ENCODE peak calls at places on chromosome 22, in six cellular contexts. B is K562, N is HepG2, G is GM12892, R is SK-N-SH, A is GM12878. C is an unnamed sample.
A peak's percentile ranks its signal among the peaks of the same experiment; 100 is the strongest.

GRCh38 chr22:44992166-44992565 is 17.6 kb downstream of the PHF21B start:
- DNase-seq in B (no peak), N (no peak), G (no peak), R (no peak), A (no peak), C (no peak)

GRCh38 chr22:47325249-47325648 is 562.8 kb downstream of the TBC1D22A start:
- DNase-seq in B (no peak), N (no peak), G (no peak), R (no peak), A (no peak), C (no peak)

GRCh38 chr22:47575291-47575690 is 812.8 kb downstream of the TBC1D22A start:
- DNase-seq in B (no peak), N (no peak), G (no peak), R (no peak), A (no peak), C (no peak)

GRCh38 chr22:46150615-46151423 is 493 bp downstream of the PPARA start:
- DNase-seq in B (peak; percentile 88), N (no peak), G (peak; percentile 63), R (peak; percentile 97), A (no peak), C (peak; percentile 74)

GRCh38 chr22:29292379-29292778 is 14.1 kb upstream of the GAS2L1 start:
- DNase-seq in B (no peak), N (no peak), G (no peak), R (no peak), A (no peak), C (no peak)

GRCh38 chr22:30250713-30251267 is 4.2 kb upstream of the LIF start:
- DNase-seq in B (no peak), N (no peak), G (no peak), R (peak; percentile 55), A (no peak), C (no peak)

GRCh38 chr22:46612904-46613605 is 7.1 kb upstream of the GRAMD4 start:
- DNase-seq in B (no peak), N (peak; percentile 35), G (no peak), R (peak; percentile 90), A (no peak), C (no peak)

GRCh38 chr22:48337957-48338792 is 1489.5 kb downstream of the BRD1 start:
- DNase-seq in B (no peak), N (no peak), G (no peak), R (no peak), A (no peak), C (no peak)

GRCh38 chr22:29030016-29030617 is 31.5 kb downstream of the C22orf31 start:
- DNase-seq in B (no peak), N (peak; percentile 72), G (no peak), R (no peak), A (no peak), C (no peak)

GRCh38 chr22:35053060-35053835 is 12.7 kb upstream of the ISX start:
- DNase-seq in B (no peak), N (no peak), G (no peak), R (no peak), A (no peak), C (no peak)

GRCh38 chr22:22463855-22464540 is 44.5 kb downstream of the ZNF280B start:
- DNase-seq in B (peak; percentile 99), N (peak; percentile 62), G (no peak), R (peak; percentile 67), A (no peak), C (peak; percentile 29)

GRCh38 chr22:33908201-33909074 is 11.8 kb downstream of the LARGE1 start:
- DNase-seq in B (no peak), N (no peak), G (no peak), R (no peak), A (no peak), C (no peak)

GRCh38 chr22:21834869-21835268 is 32.6 kb downstream of the MAPK1 start:
- DNase-seq in B (no peak), N (no peak), G (no peak), R (no peak), A (peak; percentile 23), C (no peak)

GRCh38 chr22:46908641-46909107 is 146.2 kb downstream of the TBC1D22A start:
- DNase-seq in B (no peak), N (no peak), G (no peak), R (no peak), A (no peak), C (no peak)

DNA sequence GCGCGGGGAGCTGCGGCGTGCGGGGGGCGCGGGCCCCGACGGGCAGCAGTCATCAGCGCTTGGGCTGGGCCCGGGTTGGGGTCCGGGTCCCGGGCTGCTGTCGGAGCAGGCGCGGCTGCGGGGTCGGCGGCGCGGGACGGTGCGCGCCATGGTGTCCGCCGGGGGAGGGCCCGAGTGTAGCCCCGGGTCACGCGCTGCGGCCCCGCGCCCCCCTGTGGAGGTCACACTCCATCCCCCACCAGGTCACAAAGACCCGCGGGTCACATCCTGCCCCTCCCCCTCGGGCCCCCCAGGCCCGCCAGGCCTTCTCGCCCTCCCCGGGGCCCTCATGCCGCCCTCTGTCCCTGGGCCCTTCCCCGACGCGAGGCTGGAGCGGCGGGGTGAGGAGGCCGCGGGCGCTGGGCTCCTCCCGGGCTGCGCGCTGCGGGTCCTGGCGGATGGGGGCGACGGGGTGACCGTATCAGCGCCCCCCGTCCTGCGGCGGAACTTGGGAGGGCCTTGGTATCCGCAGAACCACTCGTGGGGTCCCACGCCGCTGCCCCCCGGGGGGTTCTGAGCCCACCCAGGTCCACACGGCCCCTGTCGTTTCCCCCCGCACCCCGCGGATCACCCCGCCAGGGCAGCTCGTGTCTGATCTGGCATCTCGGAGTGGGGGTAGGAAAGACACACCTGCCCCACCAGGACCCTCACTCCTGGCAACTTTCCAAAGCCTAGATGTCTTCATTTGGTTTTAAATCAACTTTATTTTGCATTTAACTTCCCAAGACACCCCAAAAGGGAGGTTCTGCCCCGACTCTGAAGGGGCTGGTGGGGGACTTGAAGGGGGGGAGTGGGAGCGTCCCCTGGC is 463 bp upstream of the TTLL8 start:
- DNase-seq in B (no peak), N (no peak), G (no peak), R (peak; percentile 68), A (no peak), C (no peak)
- TF ChIP-seq TAF1 in B (no peak), N (no peak), G (no peak), R (no peak), A (no peak), C (no peak)

GRCh38 chr22:41074466-41074865 is 17.9 kb upstream of the EP300 start:
- DNase-seq in B (no peak), N (no peak), G (no peak), R (no peak), A (no peak), C (no peak)
- TF ChIP-seq POLR2AphosphoS5 in B (no peak), N (no peak), G (no peak), R (no peak), A (no peak), C (no peak)

GRCh38 chr22:37012956-37013355 is 6.3 kb downstream of the TST start:
- DNase-seq in B (no peak), N (no peak), G (no peak), R (no peak), A (no peak), C (no peak)
- TF ChIP-seq TAF1 in B (no peak), N (no peak), G (no peak), R (no peak), A (no peak), C (no peak)

DNA sequence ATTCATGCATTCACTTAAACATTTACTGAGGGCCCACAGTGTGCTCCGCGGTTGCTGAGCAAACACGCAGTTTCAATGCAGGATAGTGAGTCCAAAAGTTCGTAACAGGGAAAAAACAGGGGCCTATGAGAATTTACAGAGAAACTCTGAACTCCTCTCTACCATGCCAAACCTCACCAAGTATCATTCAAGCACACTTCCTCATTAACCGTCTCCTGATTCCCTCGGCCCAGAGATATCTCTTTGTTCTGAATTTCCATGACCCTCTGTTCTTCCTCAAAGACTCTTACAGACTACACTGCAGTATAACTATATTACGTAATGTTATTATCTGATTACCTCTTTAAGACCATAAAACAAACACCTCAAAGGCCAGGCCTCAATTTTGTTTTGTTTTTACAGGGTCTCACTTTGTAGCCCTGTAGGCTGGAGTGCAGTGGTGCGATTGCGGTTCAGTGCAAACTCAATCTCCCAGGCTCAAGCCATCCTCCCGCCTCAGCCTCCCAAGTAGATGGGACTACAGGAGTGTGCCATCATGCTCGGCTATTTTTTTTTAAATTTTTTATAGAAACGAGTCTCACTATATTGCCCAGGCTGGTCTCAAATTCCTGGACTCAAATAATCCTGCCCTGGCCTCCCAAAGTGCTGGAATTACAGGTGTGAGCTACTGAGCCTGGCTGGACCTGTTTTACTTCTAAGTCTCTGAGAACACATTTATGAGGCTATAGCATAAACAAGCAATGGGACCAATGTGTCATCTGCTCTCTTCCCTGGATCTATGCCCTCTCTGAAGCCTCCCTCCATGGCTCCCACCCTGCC is 3.6 kb downstream of the HPS4 start:
- DNase-seq in B (no peak), N (peak; percentile 82), G (no peak), R (no peak), A (no peak), C (no peak)
- TF ChIP-seq POLR2AphosphoS5 in B (no peak), N (peak; percentile 63), G (no peak), R (no peak), A (no peak), C (no peak)

GRCh38 chr22:39117585-39118191 is 20.6 kb downstream of the APOBEC3H start:
- DNase-seq in B (peak; percentile 33), N (peak; percentile 60), G (peak; percentile 38), R (no peak), A (peak; percentile 81), C (no peak)
- TF ChIP-seq TAF1 in B (no peak), N (no peak), G (no peak), R (no peak), A (no peak), C (no peak)

DNA sequence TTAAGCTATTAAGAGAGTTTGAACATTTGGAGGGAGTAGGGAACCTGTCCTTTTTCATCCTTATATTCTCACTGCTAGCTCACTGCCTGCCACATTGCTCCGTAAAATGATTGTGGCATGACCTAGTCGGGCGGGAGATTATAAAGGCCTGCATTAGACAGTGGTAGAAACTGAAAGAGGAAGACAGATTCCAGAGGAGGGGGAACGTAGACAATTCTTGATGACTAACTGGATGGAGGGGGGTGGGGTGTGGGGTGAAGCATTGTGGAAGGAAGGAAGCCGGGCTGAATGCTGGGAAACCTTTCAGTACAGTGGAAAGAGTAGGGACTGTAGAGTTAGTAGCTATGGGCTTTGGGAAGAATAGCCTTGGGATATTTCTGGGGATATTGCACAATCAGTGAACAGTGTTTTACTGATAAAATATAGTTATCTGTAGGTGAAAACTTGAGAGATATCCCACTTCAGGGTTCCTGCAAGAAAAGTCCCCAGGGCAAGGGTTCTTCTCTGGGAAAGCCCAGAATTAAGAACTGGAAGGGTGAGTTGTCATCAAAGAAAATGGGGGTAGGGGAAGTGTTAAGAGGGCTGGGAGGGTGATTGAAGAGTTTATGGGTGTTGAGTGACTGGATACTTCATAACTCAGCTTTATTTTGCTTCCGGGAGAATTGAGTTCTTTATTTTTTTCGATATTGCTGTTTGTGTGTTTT is 2.1 kb downstream of the MED15 start:
- DNase-seq in B (peak; percentile 86), N (peak; percentile 84), G (no peak), R (peak; percentile 48), A (no peak), C (no peak)
- TF ChIP-seq POLR2AphosphoS5 in B (no peak), N (no peak), G (no peak), R (peak; percentile 73), A (peak; percentile 56), C (no peak)

GRCh38 chr22:19631899-19632670 is 82.2 kb upstream of the SEPTIN5 start:
- DNase-seq in B (peak; percentile 95), N (peak; percentile 32), G (no peak), R (peak; percentile 82), A (no peak), C (no peak)
- TF ChIP-seq TAF1 in B (no peak), N (no peak), G (no peak), R (no peak), A (no peak), C (no peak)